ENCODE peak calls at places on chromosome 22, in six cellular contexts. One of them, this sample, is unnamed.

GRCh38 chr22:29621761-29622526 is 18.5 kb downstream of the NF2 start:
- DNase-seq in nephron progenitor cell: no peak
- DNase-seq in CD4-positive, alpha-beta T cell: no peak
- DNase-seq in psoas muscle: no peak
- DNase-seq in heart right ventricle: no peak
- DNase-seq in thoracic aorta: no peak
- DNase-seq in this sample: no peak

GRCh38 chr22:38067771-38068360 is 10.7 kb downstream of the PICK1 start:
- DNase-seq in thoracic aorta: no peak
- DNase-seq in psoas muscle: peak
- DNase-seq in nephron progenitor cell: no peak
- DNase-seq in CD4-positive, alpha-beta T cell: no peak
- DNase-seq in heart right ventricle: no peak
- DNase-seq in this sample: no peak

GRCh38 chr22:39623603-39624500 is 53.3 kb downstream of the CACNA1I start:
- DNase-seq in CD4-positive, alpha-beta T cell: no peak
- DNase-seq in heart right ventricle: no peak
- DNase-seq in psoas muscle: no peak
- DNase-seq in thoracic aorta: no peak
- DNase-seq in nephron progenitor cell: peak
- DNase-seq in this sample: no peak

GRCh38 chr22:41638124-41638523 is 17.0 kb downstream of the XRCC6 start:
- DNase-seq in nephron progenitor cell: no peak
- DNase-seq in psoas muscle: no peak
- DNase-seq in CD4-positive, alpha-beta T cell: no peak
- DNase-seq in heart right ventricle: no peak
- DNase-seq in thoracic aorta: no peak
- DNase-seq in this sample: no peak

GRCh38 chr22:38315801-38316339 is 1.4 kb downstream of the CSNK1E start:
- DNase-seq in heart right ventricle: no peak
- DNase-seq in nephron progenitor cell: no peak
- DNase-seq in CD4-positive, alpha-beta T cell: no peak
- DNase-seq in thoracic aorta: no peak
- DNase-seq in psoas muscle: no peak
- DNase-seq in this sample: no peak

GRCh38 chr22:50173221-50173982 is 2.9 kb downstream of the PANX2 start:
- DNase-seq in psoas muscle: no peak
- DNase-seq in CD4-positive, alpha-beta T cell: no peak
- DNase-seq in heart right ventricle: no peak
- DNase-seq in nephron progenitor cell: no peak
- DNase-seq in thoracic aorta: no peak
- DNase-seq in this sample: no peak

GRCh38 chr22:46057762-46058420 is 80.9 kb upstream of the WNT7B start:
- DNase-seq in heart right ventricle: peak
- DNase-seq in nephron progenitor cell: no peak
- DNase-seq in CD4-positive, alpha-beta T cell: no peak
- DNase-seq in thoracic aorta: no peak
- DNase-seq in psoas muscle: no peak
- DNase-seq in this sample: no peak

GRCh38 chr22:42452456-42452855 is 20.3 kb upstream of the NFAM1 start:
- DNase-seq in CD4-positive, alpha-beta T cell: no peak
- DNase-seq in nephron progenitor cell: no peak
- DNase-seq in thoracic aorta: no peak
- DNase-seq in psoas muscle: no peak
- DNase-seq in heart right ventricle: no peak
- DNase-seq in this sample: no peak

GRCh38 chr22:38751422-38752346 is 4.1 kb downstream of the SUN2 start:
- DNase-seq in psoas muscle: peak
- DNase-seq in nephron progenitor cell: no peak
- DNase-seq in heart right ventricle: no peak
- DNase-seq in CD4-positive, alpha-beta T cell: peak
- DNase-seq in thoracic aorta: no peak
- DNase-seq in this sample: no peak

GRCh38 chr22:45805413-45805812 is 133.8 kb downstream of the ATXN10 start:
- DNase-seq in psoas muscle: no peak
- DNase-seq in thoracic aorta: no peak
- DNase-seq in heart right ventricle: peak
- DNase-seq in nephron progenitor cell: no peak
- DNase-seq in CD4-positive, alpha-beta T cell: no peak
- DNase-seq in this sample: no peak

GRCh38 chr22:46447906-46448669 is 89.3 kb downstream of the CELSR1 start:
- DNase-seq in CD4-positive, alpha-beta T cell: no peak
- DNase-seq in psoas muscle: no peak
- DNase-seq in heart right ventricle: no peak
- DNase-seq in nephron progenitor cell: no peak
- DNase-seq in thoracic aorta: no peak
- DNase-seq in this sample: no peak

GRCh38 chr22:46001426-46002106 is 24.6 kb upstream of the WNT7B start:
- DNase-seq in thoracic aorta: no peak
- DNase-seq in psoas muscle: no peak
- DNase-seq in CD4-positive, alpha-beta T cell: no peak
- DNase-seq in nephron progenitor cell: peak
- DNase-seq in heart right ventricle: no peak
- DNase-seq in this sample: no peak

GRCh38 chr22:43473441-43473840 is 61.6 kb downstream of the MPPED1 start:
- DNase-seq in psoas muscle: no peak
- DNase-seq in CD4-positive, alpha-beta T cell: no peak
- DNase-seq in thoracic aorta: no peak
- DNase-seq in nephron progenitor cell: no peak
- DNase-seq in heart right ventricle: no peak
- DNase-seq in this sample: no peak

GRCh38 chr22:45202333-45203149 is 38.2 kb downstream of the KIAA0930 start:
- DNase-seq in nephron progenitor cell: no peak
- DNase-seq in psoas muscle: no peak
- DNase-seq in heart right ventricle: no peak
- DNase-seq in thoracic aorta: no peak
- DNase-seq in CD4-positive, alpha-beta T cell: no peak
- DNase-seq in this sample: no peak

GRCh38 chr22:37267128-37267587 is 15.2 kb upstream of the CYTH4 start:
- DNase-seq in nephron progenitor cell: peak
- DNase-seq in heart right ventricle: no peak
- DNase-seq in psoas muscle: no peak
- DNase-seq in thoracic aorta: no peak
- DNase-seq in CD4-positive, alpha-beta T cell: peak
- DNase-seq in this sample: peak

GRCh38 chr22:28282346-28282745 is 363.3 kb upstream of the PITPNB start:
- DNase-seq in thoracic aorta: no peak
- DNase-seq in nephron progenitor cell: no peak
- DNase-seq in heart right ventricle: no peak
- DNase-seq in psoas muscle: no peak
- DNase-seq in CD4-positive, alpha-beta T cell: no peak
- DNase-seq in this sample: no peak

GRCh38 chr22:22770280-22770871 is 117.2 kb upstream of the IGLL5 start:
- DNase-seq in psoas muscle: no peak
- DNase-seq in nephron progenitor cell: peak
- DNase-seq in heart right ventricle: peak
- DNase-seq in CD4-positive, alpha-beta T cell: peak
- DNase-seq in thoracic aorta: no peak
- DNase-seq in this sample: peak

GRCh38 chr22:43185860-43186261 is 1.1 kb downstream of the TTLL12 start:
- DNase-seq in CD4-positive, alpha-beta T cell: no peak
- DNase-seq in heart right ventricle: peak
- DNase-seq in psoas muscle: peak
- DNase-seq in nephron progenitor cell: peak
- DNase-seq in thoracic aorta: no peak
- DNase-seq in this sample: no peak

GRCh38 chr22:37273126-37273845 is 9.0 kb upstream of the CYTH4 start:
- DNase-seq in thoracic aorta: no peak
- DNase-seq in psoas muscle: no peak
- DNase-seq in CD4-positive, alpha-beta T cell: no peak
- DNase-seq in heart right ventricle: no peak
- DNase-seq in nephron progenitor cell: no peak
- DNase-seq in this sample: no peak

GRCh38 chr22:49829044-49829719 is 1.5 kb upstream of the BRD1 start:
- DNase-seq in CD4-positive, alpha-beta T cell: no peak
- DNase-seq in nephron progenitor cell: no peak
- DNase-seq in heart right ventricle: no peak
- DNase-seq in thoracic aorta: no peak
- DNase-seq in psoas muscle: no peak
- DNase-seq in this sample: no peak

GRCh38 chr22:32413715-32414114 is 1.7 kb upstream of the RTCB start:
- DNase-seq in CD4-positive, alpha-beta T cell: no peak
- DNase-seq in psoas muscle: no peak
- DNase-seq in nephron progenitor cell: no peak
- DNase-seq in thoracic aorta: no peak
- DNase-seq in heart right ventricle: no peak
- DNase-seq in this sample: no peak

GRCh38 chr22:32421484-32421883 is 9.4 kb upstream of the RTCB start:
- DNase-seq in thoracic aorta: no peak
- DNase-seq in psoas muscle: no peak
- DNase-seq in CD4-positive, alpha-beta T cell: no peak
- DNase-seq in nephron progenitor cell: no peak
- DNase-seq in heart right ventricle: no peak
- DNase-seq in this sample: no peak

GRCh38 chr22:32422062-32422461 is 10.0 kb upstream of the RTCB start:
- DNase-seq in CD4-positive, alpha-beta T cell: no peak
- DNase-seq in heart right ventricle: no peak
- DNase-seq in psoas muscle: no peak
- DNase-seq in thoracic aorta: no peak
- DNase-seq in nephron progenitor cell: no peak
- DNase-seq in this sample: no peak

GRCh38 chr22:32416556-32417085 is 4.6 kb upstream of the RTCB start:
- DNase-seq in heart right ventricle: no peak
- DNase-seq in nephron progenitor cell: no peak
- DNase-seq in CD4-positive, alpha-beta T cell: no peak
- DNase-seq in psoas muscle: no peak
- DNase-seq in thoracic aorta: no peak
- DNase-seq in this sample: no peak

GRCh38 chr22:32417906-32418305 is 5.9 kb upstream of the RTCB start:
- DNase-seq in heart right ventricle: no peak
- DNase-seq in nephron progenitor cell: no peak
- DNase-seq in psoas muscle: no peak
- DNase-seq in CD4-positive, alpha-beta T cell: no peak
- DNase-seq in thoracic aorta: no peak
- DNase-seq in this sample: no peak
- TF ChIP-seq CTCF in heart right ventricle: no peak
- TF ChIP-seq CTCF in nephron progenitor cell: no peak
- TF ChIP-seq CTCF in psoas muscle: no peak
- TF ChIP-seq CTCF in CD4-positive, alpha-beta T cell: no peak
- TF ChIP-seq CTCF in thoracic aorta: no peak
- TF ChIP-seq CTCF in this sample: no peak

DNA sequence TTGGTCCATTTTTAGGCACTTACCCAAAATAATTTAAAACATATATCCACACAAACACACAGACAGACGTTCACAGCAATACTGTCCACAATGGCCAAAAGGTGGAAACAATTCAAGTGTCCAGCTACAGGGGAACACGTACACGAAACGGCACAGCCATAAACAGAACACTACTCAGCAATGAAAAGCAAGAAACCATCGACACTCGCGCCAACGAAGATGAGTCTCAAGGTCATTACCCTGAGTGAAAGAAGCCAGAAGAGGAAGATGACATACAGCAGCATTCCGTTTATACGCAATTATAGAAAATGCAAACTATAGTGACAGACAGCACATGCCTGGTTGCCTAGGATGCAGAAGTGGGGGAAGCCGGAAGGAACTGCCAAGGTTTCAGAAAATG is 13.4 kb upstream of the COMT start:
- DNase-seq in nephron progenitor cell: no peak
- DNase-seq in heart right ventricle: no peak
- DNase-seq in psoas muscle: no peak
- DNase-seq in thoracic aorta: no peak
- DNase-seq in CD4-positive, alpha-beta T cell: no peak
- DNase-seq in this sample: no peak
- TF ChIP-seq CTCF in nephron progenitor cell: no peak
- TF ChIP-seq CTCF in heart right ventricle: no peak
- TF ChIP-seq CTCF in psoas muscle: no peak
- TF ChIP-seq CTCF in thoracic aorta: no peak
- TF ChIP-seq CTCF in CD4-positive, alpha-beta T cell: no peak
- TF ChIP-seq CTCF in this sample: no peak

GRCh38 chr22:26675687-26676273 is 18.4 kb downstream of the MIAT start:
- DNase-seq in heart right ventricle: no peak
- DNase-seq in thoracic aorta: no peak
- DNase-seq in psoas muscle: no peak
- DNase-seq in CD4-positive, alpha-beta T cell: no peak
- DNase-seq in nephron progenitor cell: no peak
- DNase-seq in this sample: no peak

GRCh38 chr22:26672060-26672471 is 14.7 kb downstream of the MIAT start:
- DNase-seq in thoracic aorta: no peak
- DNase-seq in nephron progenitor cell: no peak
- DNase-seq in heart right ventricle: no peak
- DNase-seq in psoas muscle: no peak
- DNase-seq in CD4-positive, alpha-beta T cell: no peak
- DNase-seq in this sample: no peak

GRCh38 chr22:26673485-26673884 is 16.1 kb downstream of the MIAT start:
- DNase-seq in nephron progenitor cell: no peak
- DNase-seq in CD4-positive, alpha-beta T cell: no peak
- DNase-seq in heart right ventricle: no peak
- DNase-seq in thoracic aorta: no peak
- DNase-seq in psoas muscle: no peak
- DNase-seq in this sample: no peak

GRCh38 chr22:26672590-26673468 is 15.4 kb downstream of the MIAT start:
- DNase-seq in nephron progenitor cell: peak
- DNase-seq in heart right ventricle: peak
- DNase-seq in psoas muscle: peak
- DNase-seq in CD4-positive, alpha-beta T cell: peak
- DNase-seq in thoracic aorta: peak
- DNase-seq in this sample: peak

DNA sequence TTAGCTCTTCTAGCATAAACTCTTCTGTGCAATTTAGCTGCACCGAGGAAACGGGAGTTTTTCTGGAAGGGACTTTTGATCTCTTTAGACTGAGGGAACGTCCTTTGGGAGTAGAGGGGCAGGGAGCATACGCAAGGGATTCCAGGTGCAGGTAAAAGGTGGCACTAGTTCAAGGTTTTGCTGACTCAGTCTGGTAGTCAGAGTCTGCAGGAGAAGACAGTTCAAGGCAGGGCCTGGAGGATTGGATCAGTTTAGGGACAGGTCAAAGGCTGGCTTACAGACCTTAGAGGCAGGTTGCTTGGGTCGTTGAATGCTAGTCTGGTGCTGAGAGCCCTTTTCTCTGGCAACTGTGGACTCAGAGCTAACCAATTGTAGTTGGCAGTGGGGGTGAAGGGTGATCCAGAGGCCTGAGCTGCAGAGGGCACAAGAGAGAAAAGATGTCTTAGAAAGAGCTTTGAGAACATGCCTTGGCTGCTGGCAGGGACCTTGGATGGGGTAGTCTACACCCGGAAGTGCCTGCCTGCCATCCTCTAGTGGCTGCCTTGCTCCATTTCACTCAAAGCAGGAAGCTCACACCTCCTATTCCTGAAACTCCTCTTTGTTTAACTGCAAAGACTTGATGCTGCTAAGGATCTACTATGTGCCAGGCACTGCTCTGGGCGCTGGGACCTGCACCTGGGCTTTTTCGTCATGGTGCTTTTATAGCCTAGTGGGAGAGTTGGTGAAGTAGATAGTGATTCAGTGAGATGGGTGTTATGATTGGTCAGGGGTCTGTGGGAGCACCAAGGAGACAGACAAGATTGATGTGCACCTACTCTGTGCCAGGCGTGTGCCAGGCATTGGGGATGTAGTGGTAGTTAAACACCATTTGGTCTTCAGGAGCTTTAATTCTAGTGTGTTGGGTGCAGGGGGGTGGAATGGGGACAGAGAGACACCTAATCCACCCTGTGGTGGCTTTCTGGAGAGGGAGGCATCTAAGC is 17.1 kb downstream of the MIAT start:
- DNase-seq in nephron progenitor cell: no peak
- DNase-seq in thoracic aorta: no peak
- DNase-seq in psoas muscle: no peak
- DNase-seq in heart right ventricle: no peak
- DNase-seq in CD4-positive, alpha-beta T cell: no peak
- DNase-seq in this sample: no peak
- TF ChIP-seq CTCF in nephron progenitor cell: no peak
- TF ChIP-seq CTCF in thoracic aorta: no peak
- TF ChIP-seq CTCF in psoas muscle: no peak
- TF ChIP-seq CTCF in heart right ventricle: no peak
- TF ChIP-seq CTCF in CD4-positive, alpha-beta T cell: no peak
- TF ChIP-seq CTCF in this sample: no peak

GRCh38 chr22:34975721-34976120 is 90.2 kb upstream of the ISX start:
- DNase-seq in psoas muscle: no peak
- DNase-seq in nephron progenitor cell: no peak
- DNase-seq in CD4-positive, alpha-beta T cell: no peak
- DNase-seq in heart right ventricle: no peak
- DNase-seq in thoracic aorta: no peak
- DNase-seq in this sample: no peak
- TF ChIP-seq CTCF in psoas muscle: no peak
- TF ChIP-seq CTCF in nephron progenitor cell: no peak
- TF ChIP-seq CTCF in CD4-positive, alpha-beta T cell: no peak
- TF ChIP-seq CTCF in heart right ventricle: no peak
- TF ChIP-seq CTCF in thoracic aorta: no peak
- TF ChIP-seq CTCF in this sample: peak

This sample was measured in progenitor cell of endocrine pancreas.